ENCODE peak calls at places on chromosomes 7 and 10, in seven cellular contexts. One of them, this sample, is unnamed.

GRCh38 chr10:31912898-31913847 is 15.5 kb downstream of the ARHGAP12 start:
- DNase-seq in activated naive CD4-positive, alpha-beta T cell treated with anti-CD3 and anti-CD28 coated beads, Interleukin-2, amount 10 ng/mL, durations not matched to agents 7 days and 5 days: no peak
- DNase-seq in NCI-H460: no peak
- DNase-seq in fibroblast of pulmonary artery: no peak
- DNase-seq in activated CD8-positive, alpha-beta memory T cell treated with anti-CD3 and anti-CD28 coated beads for 1 hour: no peak
- DNase-seq in endothelial cell of umbilical vein: peak; percentile 57
- DNase-seq in AG09319: no peak
- DNase-seq in this sample: no peak

GRCh38 chr7:85237721-85238120 is 50.9 kb upstream of the SEMA3D start:
- DNase-seq in fibroblast of pulmonary artery: no peak
- DNase-seq in endothelial cell of umbilical vein: no peak
- DNase-seq in AG09319: no peak
- DNase-seq in activated naive CD4-positive, alpha-beta T cell treated with anti-CD3 and anti-CD28 coated beads, Interleukin-2, amount 10 ng/mL, durations not matched to agents 7 days and 5 days: no peak
- DNase-seq in NCI-H460: no peak
- DNase-seq in activated CD8-positive, alpha-beta memory T cell treated with anti-CD3 and anti-CD28 coated beads for 1 hour: no peak
- DNase-seq in this sample: no peak

GRCh38 chr10:124197301-124198148 is 104.1 kb upstream of the CHST15 start:
- DNase-seq in NCI-H460: no peak
- DNase-seq in fibroblast of pulmonary artery: no peak
- DNase-seq in endothelial cell of umbilical vein: no peak
- DNase-seq in activated naive CD4-positive, alpha-beta T cell treated with anti-CD3 and anti-CD28 coated beads, Interleukin-2, amount 10 ng/mL, durations not matched to agents 7 days and 5 days: no peak
- DNase-seq in AG09319: no peak
- DNase-seq in activated CD8-positive, alpha-beta memory T cell treated with anti-CD3 and anti-CD28 coated beads for 1 hour: no peak
- DNase-seq in this sample: no peak

GRCh38 chr7:125033506-125033905 is 103.9 kb upstream of the POT1 start:
- DNase-seq in fibroblast of pulmonary artery: no peak
- DNase-seq in AG09319: no peak
- DNase-seq in activated naive CD4-positive, alpha-beta T cell treated with anti-CD3 and anti-CD28 coated beads, Interleukin-2, amount 10 ng/mL, durations not matched to agents 7 days and 5 days: no peak
- DNase-seq in endothelial cell of umbilical vein: no peak
- DNase-seq in activated CD8-positive, alpha-beta memory T cell treated with anti-CD3 and anti-CD28 coated beads for 1 hour: no peak
- DNase-seq in NCI-H460: no peak
- DNase-seq in this sample: no peak

GRCh38 chr7:56079450-56080185 is 13.1 kb downstream of the PHKG1 start:
- DNase-seq in endothelial cell of umbilical vein: peak; percentile 93
- DNase-seq in NCI-H460: no peak
- DNase-seq in AG09319: peak; percentile 49
- DNase-seq in activated CD8-positive, alpha-beta memory T cell treated with anti-CD3 and anti-CD28 coated beads for 1 hour: no peak
- DNase-seq in activated naive CD4-positive, alpha-beta T cell treated with anti-CD3 and anti-CD28 coated beads, Interleukin-2, amount 10 ng/mL, durations not matched to agents 7 days and 5 days: no peak
- DNase-seq in fibroblast of pulmonary artery: peak; percentile 79
- DNase-seq in this sample: no peak

GRCh38 chr10:23314835-23315239 is 29.8 kb downstream of the C10orf67 start:
- DNase-seq in NCI-H460: peak; percentile 68
- DNase-seq in endothelial cell of umbilical vein: peak; percentile 63
- DNase-seq in fibroblast of pulmonary artery: peak; percentile 90
- DNase-seq in activated naive CD4-positive, alpha-beta T cell treated with anti-CD3 and anti-CD28 coated beads, Interleukin-2, amount 10 ng/mL, durations not matched to agents 7 days and 5 days: peak; percentile 65
- DNase-seq in activated CD8-positive, alpha-beta memory T cell treated with anti-CD3 and anti-CD28 coated beads for 1 hour: peak; percentile 4
- DNase-seq in AG09319: peak; percentile 69
- DNase-seq in this sample: peak; percentile 59

GRCh38 chr10:35058134-35058533 is 32.0 kb downstream of the CUL2 start:
- DNase-seq in activated CD8-positive, alpha-beta memory T cell treated with anti-CD3 and anti-CD28 coated beads for 1 hour: no peak
- DNase-seq in activated naive CD4-positive, alpha-beta T cell treated with anti-CD3 and anti-CD28 coated beads, Interleukin-2, amount 10 ng/mL, durations not matched to agents 7 days and 5 days: no peak
- DNase-seq in AG09319: peak; percentile 54
- DNase-seq in fibroblast of pulmonary artery: peak; percentile 94
- DNase-seq in NCI-H460: no peak
- DNase-seq in endothelial cell of umbilical vein: peak; percentile 85
- DNase-seq in this sample: peak; percentile 78

GRCh38 chr7:11831727-11832495 is at the start of gene THSD7A:
- DNase-seq in NCI-H460: peak; percentile 41
- DNase-seq in activated CD8-positive, alpha-beta memory T cell treated with anti-CD3 and anti-CD28 coated beads for 1 hour: no peak
- DNase-seq in activated naive CD4-positive, alpha-beta T cell treated with anti-CD3 and anti-CD28 coated beads, Interleukin-2, amount 10 ng/mL, durations not matched to agents 7 days and 5 days: no peak
- DNase-seq in fibroblast of pulmonary artery: peak; percentile 65
- DNase-seq in endothelial cell of umbilical vein: peak; percentile 81
- DNase-seq in AG09319: no peak
- DNase-seq in this sample: no peak

GRCh38 chr10:3119796-3120459 is 52.6 kb downstream of the PFKP start:
- DNase-seq in fibroblast of pulmonary artery: peak; percentile 28
- DNase-seq in endothelial cell of umbilical vein: no peak
- DNase-seq in NCI-H460: no peak
- DNase-seq in AG09319: no peak
- DNase-seq in activated naive CD4-positive, alpha-beta T cell treated with anti-CD3 and anti-CD28 coated beads, Interleukin-2, amount 10 ng/mL, durations not matched to agents 7 days and 5 days: no peak
- DNase-seq in activated CD8-positive, alpha-beta memory T cell treated with anti-CD3 and anti-CD28 coated beads for 1 hour: no peak
- DNase-seq in this sample: no peak

GRCh38 chr10:129963076-129963830 is 821 bp downstream of the EBF3 start:
- DNase-seq in fibroblast of pulmonary artery: peak; percentile 67
- DNase-seq in endothelial cell of umbilical vein: peak; percentile 40
- DNase-seq in activated naive CD4-positive, alpha-beta T cell treated with anti-CD3 and anti-CD28 coated beads, Interleukin-2, amount 10 ng/mL, durations not matched to agents 7 days and 5 days: peak; percentile 40
- DNase-seq in activated CD8-positive, alpha-beta memory T cell treated with anti-CD3 and anti-CD28 coated beads for 1 hour: no peak
- DNase-seq in AG09319: no peak
- DNase-seq in NCI-H460: no peak
- DNase-seq in this sample: no peak

GRCh38 chr10:7406712-7407333 is 4.0 kb downstream of the SFMBT2 start:
- DNase-seq in AG09319: no peak
- DNase-seq in fibroblast of pulmonary artery: no peak
- DNase-seq in activated naive CD4-positive, alpha-beta T cell treated with anti-CD3 and anti-CD28 coated beads, Interleukin-2, amount 10 ng/mL, durations not matched to agents 7 days and 5 days: no peak
- DNase-seq in endothelial cell of umbilical vein: no peak
- DNase-seq in activated CD8-positive, alpha-beta memory T cell treated with anti-CD3 and anti-CD28 coated beads for 1 hour: no peak
- DNase-seq in NCI-H460: no peak
- DNase-seq in this sample: no peak

GRCh38 chr10:17756557-17757208 is 4.7 kb downstream of the TMEM236 start:
- DNase-seq in NCI-H460: no peak
- DNase-seq in fibroblast of pulmonary artery: peak; percentile 16
- DNase-seq in AG09319: no peak
- DNase-seq in activated CD8-positive, alpha-beta memory T cell treated with anti-CD3 and anti-CD28 coated beads for 1 hour: no peak
- DNase-seq in endothelial cell of umbilical vein: no peak
- DNase-seq in activated naive CD4-positive, alpha-beta T cell treated with anti-CD3 and anti-CD28 coated beads, Interleukin-2, amount 10 ng/mL, durations not matched to agents 7 days and 5 days: no peak
- DNase-seq in this sample: no peak

GRCh38 chr7:102128303-102128702 is 158.4 kb upstream of the SH2B2 start:
- DNase-seq in activated naive CD4-positive, alpha-beta T cell treated with anti-CD3 and anti-CD28 coated beads, Interleukin-2, amount 10 ng/mL, durations not matched to agents 7 days and 5 days: no peak
- DNase-seq in NCI-H460: no peak
- DNase-seq in fibroblast of pulmonary artery: no peak
- DNase-seq in activated CD8-positive, alpha-beta memory T cell treated with anti-CD3 and anti-CD28 coated beads for 1 hour: no peak
- DNase-seq in endothelial cell of umbilical vein: no peak
- DNase-seq in AG09319: no peak
- DNase-seq in this sample: no peak

GRCh38 chr10:102220612-102221011 is 5.5 kb upstream of the ELOVL3 start:
- DNase-seq in activated CD8-positive, alpha-beta memory T cell treated with anti-CD3 and anti-CD28 coated beads for 1 hour: no peak
- DNase-seq in AG09319: no peak
- DNase-seq in NCI-H460: no peak
- DNase-seq in fibroblast of pulmonary artery: no peak
- DNase-seq in endothelial cell of umbilical vein: no peak
- DNase-seq in activated naive CD4-positive, alpha-beta T cell treated with anti-CD3 and anti-CD28 coated beads, Interleukin-2, amount 10 ng/mL, durations not matched to agents 7 days and 5 days: no peak
- DNase-seq in this sample: no peak

GRCh38 chr10:101001225-101002035 is 1.8 kb downstream of the LZTS2 start:
- DNase-seq in endothelial cell of umbilical vein: peak; percentile 93
- DNase-seq in activated naive CD4-positive, alpha-beta T cell treated with anti-CD3 and anti-CD28 coated beads, Interleukin-2, amount 10 ng/mL, durations not matched to agents 7 days and 5 days: no peak
- DNase-seq in NCI-H460: no peak
- DNase-seq in AG09319: peak; percentile 77
- DNase-seq in fibroblast of pulmonary artery: peak; percentile 92
- DNase-seq in activated CD8-positive, alpha-beta memory T cell treated with anti-CD3 and anti-CD28 coated beads for 1 hour: no peak
- DNase-seq in this sample: peak; percentile 57

GRCh38 chr10:84267503-84268126 is 22.8 kb downstream of the RGR start:
- DNase-seq in activated naive CD4-positive, alpha-beta T cell treated with anti-CD3 and anti-CD28 coated beads, Interleukin-2, amount 10 ng/mL, durations not matched to agents 7 days and 5 days: peak; percentile 83
- DNase-seq in AG09319: no peak
- DNase-seq in fibroblast of pulmonary artery: peak; percentile 56
- DNase-seq in activated CD8-positive, alpha-beta memory T cell treated with anti-CD3 and anti-CD28 coated beads for 1 hour: peak; percentile 38
- DNase-seq in endothelial cell of umbilical vein: peak; percentile 67
- DNase-seq in NCI-H460: peak; percentile 36
- DNase-seq in this sample: peak; percentile 11

GRCh38 chr10:97234403-97234802 is 48.6 kb upstream of the SLIT1 start:
- DNase-seq in activated naive CD4-positive, alpha-beta T cell treated with anti-CD3 and anti-CD28 coated beads, Interleukin-2, amount 10 ng/mL, durations not matched to agents 7 days and 5 days: no peak
- DNase-seq in NCI-H460: peak; percentile 36
- DNase-seq in AG09319: no peak
- DNase-seq in fibroblast of pulmonary artery: peak; percentile 78
- DNase-seq in endothelial cell of umbilical vein: peak; percentile 62
- DNase-seq in activated CD8-positive, alpha-beta memory T cell treated with anti-CD3 and anti-CD28 coated beads for 1 hour: no peak
- DNase-seq in this sample: no peak

GRCh38 chr7:13874783-13875182 is 114.7 kb downstream of the ETV1 start:
- DNase-seq in activated naive CD4-positive, alpha-beta T cell treated with anti-CD3 and anti-CD28 coated beads, Interleukin-2, amount 10 ng/mL, durations not matched to agents 7 days and 5 days: no peak
- DNase-seq in fibroblast of pulmonary artery: peak; percentile 78
- DNase-seq in AG09319: no peak
- DNase-seq in activated CD8-positive, alpha-beta memory T cell treated with anti-CD3 and anti-CD28 coated beads for 1 hour: no peak
- DNase-seq in NCI-H460: no peak
- DNase-seq in endothelial cell of umbilical vein: no peak
- DNase-seq in this sample: peak; percentile 70